ENCODE peak calls at places on chromosomes 13 and 19, in five cellular contexts. N is endodermal cell, A is esophagus muscularis mucosa, R is cardiac muscle cell, P is epithelial cell of esophagus. W is an unnamed sample.

GRCh38 chr13:32032780-32033179 is 1.2 kb downstream of the FRY start:
- DNase-seq in P (no peak), R (no peak), N (no peak), A (no peak), W (no peak)

GRCh38 chr19:50427997-50428425 is 4.7 kb upstream of the MYBPC2 start:
- DNase-seq in R (peak), P (peak), N (peak), A (peak), W (no peak)

GRCh38 chr19:34269968-34270621 is 15.7 kb downstream of the GARRE1 start:
- DNase-seq in R (no peak), P (peak), A (no peak), N (peak), W (no peak)

GRCh38 chr19:2550431-2551171 is 74.7 kb downstream of the GADD45B start:
- DNase-seq in A (no peak), P (no peak), N (peak), R (no peak), W (no peak)

GRCh38 chr13:63979951-63980350 is 2564.3 kb upstream of the PCDH20 start:
- DNase-seq in P (no peak), N (no peak), R (no peak), A (no peak), W (no peak)

GRCh38 chr13:29474991-29475390 is 120.5 kb downstream of the SLC7A1 start:
- DNase-seq in N (no peak), P (peak), R (no peak), A (no peak), W (no peak)

GRCh38 chr13:98490195-98490771 is 86.6 kb downstream of the STK24 start:
- DNase-seq in N (peak), R (no peak), A (no peak), P (no peak), W (no peak)

GRCh38 chr19:13962738-13963602 is 10.7 kb downstream of the DCAF15 start:
- DNase-seq in A (no peak), P (no peak), R (no peak), N (peak), W (peak)

GRCh38 chr19:19354007-19354406 is 33.4 kb downstream of the MAU2 start:
- DNase-seq in N (no peak), R (no peak), A (no peak), P (no peak), W (no peak)

GRCh38 chr19:13864513-13865242 is 12.3 kb upstream of the NANOS3 start:
- DNase-seq in N (no peak), R (peak), P (no peak), A (peak), W (no peak)

GRCh38 chr13:50222569-50223332 is 207.5 kb downstream of the KCNRG start:
- DNase-seq in N (no peak), R (no peak), P (peak), A (peak), W (no peak)

GRCh38 chr13:101892296-101892695 is 439.8 kb downstream of the ITGBL1 start:
- DNase-seq in N (no peak), R (no peak), P (no peak), A (no peak), W (no peak)

GRCh38 chr19:36916991-36917390 is 859 bp downstream of the ZNF568 start:
- DNase-seq in A (no peak), P (peak), N (peak), R (peak), W (no peak)

GRCh38 chr13:21573920-21574712 is 29.9 kb downstream of the MICU2 start:
- DNase-seq in A (no peak), P (no peak), N (no peak), R (no peak), W (no peak)

GRCh38 chr13:67299731-67300130 is 69.6 kb upstream of the PCDH9 start:
- DNase-seq in R (no peak), N (no peak), A (no peak), P (peak), W (no peak)

GRCh38 chr19:38417544-38418506 is 8.2 kb downstream of the RASGRP4 start:
- DNase-seq in P (peak), A (no peak), N (peak), R (peak), W (no peak)

GRCh38 chr19:1520203-1520780 is 3.6 kb upstream of the PLK5 start:
- DNase-seq in N (no peak), P (no peak), R (no peak), A (no peak), W (no peak)

GRCh38 chr19:16760990-16761389 is 41.3 kb downstream of the NWD1 start:
- DNase-seq in P (no peak), N (no peak), R (no peak), A (no peak), W (no peak)

GRCh38 chr13:97433727-97434416 is at the start of gene RAP2A:
- DNase-seq in A (peak), P (peak), N (peak), R (peak), W (peak)

GRCh38 chr13:40624338-40624737 is 42.1 kb downstream of the FOXO1 start:
- DNase-seq in A (peak), R (no peak), N (no peak), P (peak), W (no peak)

GRCh38 chr19:40962460-40962961 is 28.6 kb upstream of the CYP2B6 start:
- DNase-seq in P (no peak), N (no peak), A (no peak), R (no peak), W (no peak)

GRCh38 chr13:32086791-32087441 is 55.3 kb downstream of the FRY start:
- DNase-seq in A (no peak), R (no peak), N (no peak), P (peak), W (no peak)

GRCh38 chr19:52896431-52897148 is 845 bp downstream of the ZNF320 start:
- DNase-seq in R (peak), P (peak), A (no peak), N (peak), W (no peak)

GRCh38 chr13:78020861-78021260 is 102.2 kb upstream of the EDNRB start:
- DNase-seq in A (no peak), R (no peak), P (no peak), N (no peak), W (no peak)

GRCh38 chr13:24747248-24748151 is 16.5 kb upstream of the RNF17 start:
- DNase-seq in N (peak), R (peak), P (peak), A (no peak), W (peak)

GRCh38 chr19:30065680-30066606 is 123.9 kb downstream of the URI1 start:
- DNase-seq in N (peak), A (no peak), P (no peak), R (no peak), W (peak)

DNA sequence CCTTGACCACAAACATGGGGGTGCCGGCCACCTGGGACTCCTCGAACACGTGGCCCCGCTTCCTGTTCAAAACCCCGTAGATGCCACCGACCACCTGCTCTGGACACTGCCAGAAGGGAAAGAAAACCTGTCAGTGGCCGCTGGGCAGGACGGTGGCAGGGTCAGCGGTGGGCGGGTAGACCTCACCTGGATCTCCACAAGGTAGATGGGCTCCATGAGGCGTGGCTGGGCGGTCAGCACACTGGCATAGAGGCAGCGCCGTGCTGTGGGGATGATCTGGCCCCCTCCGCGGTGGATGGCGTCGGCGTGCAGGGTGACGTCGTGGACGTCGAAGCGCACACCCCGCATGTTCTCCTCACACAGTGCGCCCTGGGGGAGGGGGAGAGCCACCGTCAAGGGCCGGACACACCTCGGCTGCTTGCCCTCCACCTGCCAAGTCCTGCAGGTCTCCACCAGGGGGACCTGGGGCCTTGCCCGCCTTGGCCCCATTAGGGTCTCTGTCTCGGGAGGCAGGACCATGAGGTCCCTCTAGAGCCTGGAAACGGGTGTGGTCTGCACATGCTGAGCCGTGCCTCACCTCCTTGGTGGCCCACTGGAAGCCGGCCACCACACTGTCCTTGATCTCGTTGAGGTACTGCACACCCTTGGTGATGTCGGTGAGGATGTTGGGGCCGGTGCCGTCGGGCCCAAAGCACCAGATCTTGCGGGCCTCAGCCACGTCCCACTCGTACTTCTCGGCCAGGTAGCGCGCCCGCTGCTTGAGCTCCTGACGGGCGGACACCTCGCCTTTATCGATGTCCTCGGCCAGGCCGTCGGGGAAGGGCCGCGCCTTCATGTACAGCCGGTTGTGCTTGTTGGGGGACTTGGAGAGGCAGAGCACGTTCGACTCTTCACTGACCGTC is 6.6 kb upstream of the DAPK3 start:
- DNase-seq in R (no peak), A (no peak), P (no peak), N (peak), W (no peak)
- TF ChIP-seq CTCF in R (no peak), A (no peak), P (no peak), N (peak), W (no peak)

GRCh38 chr19:32318884-32319520 is 26.4 kb upstream of the ZNF507 start:
- DNase-seq in N (peak), R (peak), P (peak), A (peak), W (peak)
- TF ChIP-seq CTCF in N (peak), R (peak), P (peak), A (no peak), W (no peak)

GRCh38 chr19:45305421-45305820 is 17.3 kb downstream of the CKM start:
- DNase-seq in N (peak), R (no peak), P (no peak), A (no peak), W (no peak)
- TF ChIP-seq CTCF in N (no peak), R (no peak), P (no peak), A (no peak), W (no peak)

GRCh38 chr13:92513672-92514071 is 712.9 kb upstream of the GPC6 start:
- DNase-seq in R (no peak), P (peak), A (no peak), N (no peak), W (no peak)

GRCh38 chr13:92514420-92515125 is 712.0 kb upstream of the GPC6 start:
- DNase-seq in R (no peak), N (no peak), A (no peak), P (no peak), W (no peak)

GRCh38 chr13:92512852-92513251 is 713.8 kb upstream of the GPC6 start:
- DNase-seq in R (no peak), A (no peak), P (no peak), N (peak), W (no peak)

GRCh38 chr13:92510416-92510815 is 716.2 kb upstream of the GPC6 start:
- DNase-seq in R (no peak), P (peak), A (no peak), N (no peak), W (no peak)
- TF ChIP-seq CTCF in R (no peak), P (no peak), A (no peak), N (no peak), W (no peak)

GRCh38 chr13:33109801-33110200 is 93.6 kb downstream of the KL start:
- DNase-seq in N (peak), A (no peak), P (no peak), R (no peak), W (no peak)
- TF ChIP-seq CTCF in N (peak), A (no peak), P (peak), R (peak), W (peak)